ENCODE peak calls at places on chromosomes 7 and 10, in four cellular contexts. S is cardiac septum, N is lower lobe of right lung, D is PC-9. T is an unnamed sample.

GRCh38 chr7:95608344-95609173 is 12.2 kb upstream of the PDK4 start:
- DNase-seq in S (peak), N (peak), D (peak), T (no peak)

GRCh38 chr7:30135551-30136271 is 925 bp downstream of the MTURN start:
- DNase-seq in S (peak), N (peak), D (peak), T (peak)

GRCh38 chr7:36999851-37000480 is 275.7 kb upstream of the AOAH start:
- DNase-seq in S (no peak), N (no peak), D (no peak), T (no peak)

GRCh38 chr10:102311025-102311420 is 65.7 kb downstream of the GBF1 start:
- DNase-seq in S (no peak), N (no peak), D (no peak), T (no peak)

GRCh38 chr7:27774717-27775328 is 34.9 kb downstream of the TAX1BP1 start:
- DNase-seq in S (no peak), N (no peak), D (no peak), T (no peak)

GRCh38 chr10:20276127-20276979 is 460.1 kb downstream of the PLXDC2 start:
- DNase-seq in S (no peak), N (no peak), D (no peak), T (peak)

GRCh38 chr7:90626011-90626410 is 29.9 kb downstream of the CDK14 start:
- DNase-seq in S (no peak), N (no peak), D (no peak), T (no peak)

GRCh38 chr10:75379234-75379724 is 22.3 kb downstream of the ZNF503 start:
- DNase-seq in S (no peak), N (no peak), D (no peak), T (peak)

GRCh38 chr7:8261711-8262695 is at the start of gene ICA1:
- DNase-seq in S (peak), N (peak), D (peak), T (peak)

GRCh38 chr10:33818343-33818742 is 483.9 kb upstream of the NRP1 start:
- DNase-seq in S (no peak), N (no peak), D (no peak), T (no peak)

GRCh38 chr10:44984671-44985101 is 6.1 kb upstream of the DEPP1 start:
- DNase-seq in S (no peak), N (no peak), D (no peak), T (no peak)

GRCh38 chr10:72828294-72828693 is 65.2 kb upstream of the OIT3 start:
- DNase-seq in S (no peak), N (no peak), D (no peak), T (no peak)

GRCh38 chr10:127908106-127908957 is 1.4 kb downstream of the PTPRE start:
- DNase-seq in S (no peak), N (no peak), D (peak), T (no peak)

T was measured in NCI-H2081.